ENCODE peak calls at places on chromosomes 5 and 9, in ten cellular contexts. One of them, this sample, is unnamed.

GRCh38 chr9:136305822-136306690 is 2.2 kb upstream of the CCDC187 start:
- DNase-seq in lung: no peak
- DNase-seq in endodermal cell: peak; percentile 45
- DNase-seq in PC-3: no peak
- DNase-seq in CD8-positive, alpha-beta memory T cell: no peak
- DNase-seq in mesendoderm: no peak
- DNase-seq in effector memory CD4-positive, alpha-beta T cell: no peak
- DNase-seq in stomach: no peak
- DNase-seq in fibroblast of lung: no peak
- DNase-seq in cardiac muscle cell: no peak
- DNase-seq in this sample: no peak

GRCh38 chr9:21754741-21755140 is 47.7 kb upstream of the MTAP start:
- DNase-seq in lung: no peak
- DNase-seq in endodermal cell: no peak
- DNase-seq in PC-3: peak; percentile 83
- DNase-seq in CD8-positive, alpha-beta memory T cell: no peak
- DNase-seq in mesendoderm: no peak
- DNase-seq in effector memory CD4-positive, alpha-beta T cell: no peak
- DNase-seq in stomach: no peak
- DNase-seq in fibroblast of lung: no peak
- DNase-seq in cardiac muscle cell: no peak
- DNase-seq in this sample: no peak

GRCh38 chr5:122183098-122183794 is 53.9 kb downstream of the ZNF474 start:
- DNase-seq in lung: peak; percentile 74
- DNase-seq in endodermal cell: peak; percentile 48
- DNase-seq in PC-3: peak; percentile 77
- DNase-seq in CD8-positive, alpha-beta memory T cell: no peak
- DNase-seq in mesendoderm: no peak
- DNase-seq in effector memory CD4-positive, alpha-beta T cell: no peak
- DNase-seq in stomach: peak; percentile 40
- DNase-seq in fibroblast of lung: peak; percentile 91
- DNase-seq in cardiac muscle cell: no peak
- DNase-seq in this sample: no peak

GRCh38 chr5:81717815-81718214 is 33.1 kb downstream of the SSBP2 start:
- DNase-seq in lung: no peak
- DNase-seq in endodermal cell: no peak
- DNase-seq in PC-3: peak; percentile 7
- DNase-seq in CD8-positive, alpha-beta memory T cell: no peak
- DNase-seq in mesendoderm: no peak
- DNase-seq in effector memory CD4-positive, alpha-beta T cell: no peak
- DNase-seq in stomach: no peak
- DNase-seq in fibroblast of lung: peak; percentile 73
- DNase-seq in cardiac muscle cell: no peak
- DNase-seq in this sample: no peak

GRCh38 chr9:128096614-128097013 is 28.6 kb downstream of the SLC25A25 start:
- DNase-seq in lung: no peak
- DNase-seq in endodermal cell: no peak
- DNase-seq in PC-3: no peak
- DNase-seq in CD8-positive, alpha-beta memory T cell: no peak
- DNase-seq in mesendoderm: peak; percentile 86
- DNase-seq in effector memory CD4-positive, alpha-beta T cell: no peak
- DNase-seq in stomach: no peak
- DNase-seq in fibroblast of lung: no peak
- DNase-seq in cardiac muscle cell: no peak
- DNase-seq in this sample: no peak

GRCh38 chr5:127867006-127867788 is 164.0 kb downstream of the CCDC192 start:
- DNase-seq in lung: no peak
- DNase-seq in endodermal cell: no peak
- DNase-seq in PC-3: no peak
- DNase-seq in CD8-positive, alpha-beta memory T cell: no peak
- DNase-seq in mesendoderm: no peak
- DNase-seq in effector memory CD4-positive, alpha-beta T cell: no peak
- DNase-seq in stomach: no peak
- DNase-seq in fibroblast of lung: no peak
- DNase-seq in cardiac muscle cell: no peak
- DNase-seq in this sample: peak; percentile 83

GRCh38 chr5:138953370-138954256 is 78.5 kb upstream of the LRRTM2 start:
- DNase-seq in lung: peak; percentile 83
- DNase-seq in endodermal cell: no peak
- DNase-seq in PC-3: no peak
- DNase-seq in CD8-positive, alpha-beta memory T cell: peak; percentile 22
- DNase-seq in mesendoderm: no peak
- DNase-seq in effector memory CD4-positive, alpha-beta T cell: no peak
- DNase-seq in stomach: peak; percentile 87
- DNase-seq in fibroblast of lung: peak; percentile 72
- DNase-seq in cardiac muscle cell: peak; percentile 62
- DNase-seq in this sample: peak; percentile 77

GRCh38 chr5:11527994-11528393 is 376.3 kb downstream of the CTNND2 start:
- DNase-seq in lung: no peak
- DNase-seq in endodermal cell: no peak
- DNase-seq in PC-3: no peak
- DNase-seq in CD8-positive, alpha-beta memory T cell: no peak
- DNase-seq in mesendoderm: no peak
- DNase-seq in effector memory CD4-positive, alpha-beta T cell: no peak
- DNase-seq in stomach: no peak
- DNase-seq in fibroblast of lung: no peak
- DNase-seq in cardiac muscle cell: no peak
- DNase-seq in this sample: no peak

GRCh38 chr9:136941231-136942111 is 3.1 kb downstream of the FBXW5 start:
- DNase-seq in lung: no peak
- DNase-seq in endodermal cell: no peak
- DNase-seq in PC-3: no peak
- DNase-seq in CD8-positive, alpha-beta memory T cell: no peak
- DNase-seq in mesendoderm: no peak
- DNase-seq in effector memory CD4-positive, alpha-beta T cell: no peak
- DNase-seq in stomach: no peak
- DNase-seq in fibroblast of lung: no peak
- DNase-seq in cardiac muscle cell: no peak
- DNase-seq in this sample: no peak

GRCh38 chr9:36486454-36486932 is 86.2 kb upstream of the MELK start:
- DNase-seq in lung: no peak
- DNase-seq in endodermal cell: no peak
- DNase-seq in PC-3: no peak
- DNase-seq in CD8-positive, alpha-beta memory T cell: no peak
- DNase-seq in mesendoderm: no peak
- DNase-seq in effector memory CD4-positive, alpha-beta T cell: no peak
- DNase-seq in stomach: no peak
- DNase-seq in fibroblast of lung: peak; percentile 28
- DNase-seq in cardiac muscle cell: peak; percentile 57
- DNase-seq in this sample: peak; percentile 26

GRCh38 chr5:161376034-161376433 is 170.5 kb downstream of the GABRB2 start:
- DNase-seq in lung: no peak
- DNase-seq in endodermal cell: no peak
- DNase-seq in PC-3: no peak
- DNase-seq in CD8-positive, alpha-beta memory T cell: no peak
- DNase-seq in mesendoderm: no peak
- DNase-seq in effector memory CD4-positive, alpha-beta T cell: no peak
- DNase-seq in stomach: no peak
- DNase-seq in fibroblast of lung: no peak
- DNase-seq in cardiac muscle cell: no peak
- DNase-seq in this sample: no peak

DNA sequence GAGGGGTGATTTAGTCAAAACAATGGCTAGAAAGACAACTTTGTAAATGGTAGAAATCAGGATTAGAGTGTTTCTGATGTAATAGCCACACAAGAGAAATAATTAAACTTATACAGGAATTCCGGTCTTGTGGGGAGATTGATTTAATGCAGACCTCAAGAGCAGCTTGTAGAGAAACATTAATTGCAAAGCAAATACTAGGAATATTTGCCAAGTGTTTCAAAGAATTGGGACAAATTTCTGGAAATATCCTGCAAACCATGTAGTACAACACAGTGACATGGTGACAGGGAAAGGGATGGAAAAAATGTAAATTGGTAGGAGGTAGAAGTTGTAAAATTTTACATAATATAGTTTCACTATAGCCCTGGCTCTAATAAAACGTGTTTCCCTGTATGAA is 28.9 kb downstream of the NLN start:
- DNase-seq in lung: no peak
- DNase-seq in endodermal cell: no peak
- DNase-seq in PC-3: no peak
- DNase-seq in CD8-positive, alpha-beta memory T cell: no peak
- DNase-seq in mesendoderm: no peak
- DNase-seq in effector memory CD4-positive, alpha-beta T cell: no peak
- DNase-seq in stomach: no peak
- DNase-seq in fibroblast of lung: no peak
- DNase-seq in cardiac muscle cell: no peak
- DNase-seq in this sample: no peak
- H3K27ac ChIP-seq in lung: no peak overlapping the region
- H3K27ac ChIP-seq in endodermal cell: no peak overlapping the region
- H3K27ac ChIP-seq in PC-3: no peak overlapping the region
- H3K27ac ChIP-seq in CD8-positive, alpha-beta memory T cell: no peak overlapping the region
- H3K27ac ChIP-seq in mesendoderm: no peak overlapping the region
- H3K27ac ChIP-seq in effector memory CD4-positive, alpha-beta T cell: no peak overlapping the region
- H3K27ac ChIP-seq in stomach: no peak overlapping the region
- H3K27ac ChIP-seq in fibroblast of lung: no peak overlapping the region
- H3K27ac ChIP-seq in cardiac muscle cell: no peak overlapping the region
- H3K27ac ChIP-seq in this sample: no peak overlapping the region

GRCh38 chr5:14364576-14365472 is 216.8 kb upstream of the OTULINL start:
- DNase-seq in lung: no peak
- DNase-seq in endodermal cell: peak; percentile 92
- DNase-seq in PC-3: peak; percentile 64
- DNase-seq in CD8-positive, alpha-beta memory T cell: no peak
- DNase-seq in mesendoderm: peak; percentile 75
- DNase-seq in effector memory CD4-positive, alpha-beta T cell: no peak
- DNase-seq in stomach: peak; percentile 54
- DNase-seq in fibroblast of lung: no peak
- DNase-seq in cardiac muscle cell: peak; percentile 53
- DNase-seq in this sample: peak; percentile 39
- H3K36me3 ChIP-seq in lung: peaks cover 52% of the 10 kb centered on the region
- H3K36me3 ChIP-seq in endodermal cell: peaks cover 69% of the 10 kb centered on the region
- H3K36me3 ChIP-seq in PC-3: peaks cover 85% of the 10 kb centered on the region
- H3K36me3 ChIP-seq in CD8-positive, alpha-beta memory T cell: no peaks in the 10 kb centered on the region
- H3K36me3 ChIP-seq in mesendoderm: peaks cover 20% of the 10 kb centered on the region
- H3K36me3 ChIP-seq in effector memory CD4-positive, alpha-beta T cell: no peaks in the 10 kb centered on the region
- H3K36me3 ChIP-seq in stomach: peaks cover 55% of the 10 kb centered on the region
- H3K36me3 ChIP-seq in fibroblast of lung: peaks cover 40% of the 10 kb centered on the region
- H3K36me3 ChIP-seq in cardiac muscle cell: peaks cover 55% of the 10 kb centered on the region
- H3K36me3 ChIP-seq in this sample: peaks cover 9% of the 10 kb centered on the region

DNA sequence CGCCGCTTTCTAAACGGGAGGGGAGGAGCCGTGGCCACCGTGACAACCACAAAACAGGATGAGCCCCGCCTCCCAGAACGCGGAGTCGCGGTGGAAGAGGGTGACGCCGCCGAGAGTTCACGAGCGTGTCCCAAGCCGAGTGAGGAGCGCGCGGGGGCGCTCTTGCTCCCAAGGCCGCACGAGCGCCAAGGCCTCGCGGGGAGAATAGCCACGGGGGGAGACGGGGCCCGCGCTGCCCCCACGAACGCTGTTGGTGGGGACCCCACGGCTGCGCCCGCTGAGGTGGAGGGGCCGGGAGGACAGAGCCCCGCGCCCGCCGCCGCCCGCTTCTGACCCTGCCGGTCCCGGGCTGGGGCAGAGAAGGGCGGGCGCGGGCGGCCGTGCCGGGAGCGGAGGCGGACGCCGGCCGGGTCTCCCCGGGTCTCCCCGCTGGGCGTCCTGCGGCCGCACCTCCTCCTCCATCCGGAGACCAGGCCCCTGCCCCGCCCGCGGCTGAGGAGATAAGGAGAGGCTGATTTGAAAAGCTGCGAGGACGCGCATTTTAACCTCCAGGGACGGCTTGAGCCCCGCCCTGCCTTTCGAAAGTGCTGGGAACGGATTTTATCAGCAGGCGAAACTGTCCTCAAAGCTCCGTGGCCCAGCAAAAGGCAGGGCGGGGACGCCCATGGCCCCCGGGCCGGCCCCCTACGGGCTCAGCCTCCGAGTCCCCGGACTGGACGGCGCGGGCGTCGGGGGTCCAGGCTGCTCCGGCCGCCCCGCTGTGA is 3.8 kb upstream of the NKD2 start:
- DNase-seq in lung: peak; percentile 57
- DNase-seq in endodermal cell: peak; percentile 88
- DNase-seq in PC-3: peak; percentile 55
- DNase-seq in CD8-positive, alpha-beta memory T cell: peak; percentile 47
- DNase-seq in mesendoderm: peak; percentile 84
- DNase-seq in effector memory CD4-positive, alpha-beta T cell: no peak
- DNase-seq in stomach: peak; percentile 66
- DNase-seq in fibroblast of lung: peak; percentile 17
- DNase-seq in cardiac muscle cell: peak; percentile 75
- DNase-seq in this sample: peak; percentile 71
- H3K27ac ChIP-seq in lung: peak overlapping the region; percentile 61
- H3K27ac ChIP-seq in endodermal cell: peak overlapping the region; percentile 24
- H3K27ac ChIP-seq in PC-3: no peak overlapping the region
- H3K27ac ChIP-seq in CD8-positive, alpha-beta memory T cell: no peak overlapping the region
- H3K27ac ChIP-seq in mesendoderm: no peak overlapping the region
- H3K27ac ChIP-seq in effector memory CD4-positive, alpha-beta T cell: no peak overlapping the region
- H3K27ac ChIP-seq in stomach: peak overlapping the region; percentile 79
- H3K27ac ChIP-seq in fibroblast of lung: no peak overlapping the region
- H3K27ac ChIP-seq in cardiac muscle cell: no peak overlapping the region
- H3K27ac ChIP-seq in this sample: peak overlapping the region; percentile 33

GRCh38 chr5:7877851-7878250 is 8.9 kb downstream of the MTRR start:
- DNase-seq in lung: no peak
- DNase-seq in endodermal cell: no peak
- DNase-seq in PC-3: no peak
- DNase-seq in CD8-positive, alpha-beta memory T cell: no peak
- DNase-seq in mesendoderm: no peak
- DNase-seq in effector memory CD4-positive, alpha-beta T cell: no peak
- DNase-seq in stomach: no peak
- DNase-seq in fibroblast of lung: peak; percentile 65
- DNase-seq in cardiac muscle cell: no peak
- DNase-seq in this sample: no peak

GRCh38 chr5:7882926-7883325 is 14.0 kb downstream of the MTRR start:
- DNase-seq in lung: no peak
- DNase-seq in endodermal cell: no peak
- DNase-seq in PC-3: no peak
- DNase-seq in CD8-positive, alpha-beta memory T cell: no peak
- DNase-seq in mesendoderm: no peak
- DNase-seq in effector memory CD4-positive, alpha-beta T cell: no peak
- DNase-seq in stomach: no peak
- DNase-seq in fibroblast of lung: no peak
- DNase-seq in cardiac muscle cell: no peak
- DNase-seq in this sample: no peak

GRCh38 chr5:7881816-7882215 is 12.9 kb downstream of the MTRR start:
- DNase-seq in lung: no peak
- DNase-seq in endodermal cell: no peak
- DNase-seq in PC-3: no peak
- DNase-seq in CD8-positive, alpha-beta memory T cell: no peak
- DNase-seq in mesendoderm: no peak
- DNase-seq in effector memory CD4-positive, alpha-beta T cell: no peak
- DNase-seq in stomach: no peak
- DNase-seq in fibroblast of lung: no peak
- DNase-seq in cardiac muscle cell: no peak
- DNase-seq in this sample: no peak

GRCh38 chr5:7878381-7878873 is 9.5 kb downstream of the MTRR start:
- DNase-seq in lung: no peak
- DNase-seq in endodermal cell: no peak
- DNase-seq in PC-3: peak; percentile 93
- DNase-seq in CD8-positive, alpha-beta memory T cell: no peak
- DNase-seq in mesendoderm: no peak
- DNase-seq in effector memory CD4-positive, alpha-beta T cell: no peak
- DNase-seq in stomach: no peak
- DNase-seq in fibroblast of lung: peak; percentile 79
- DNase-seq in cardiac muscle cell: no peak
- DNase-seq in this sample: no peak

DNA sequence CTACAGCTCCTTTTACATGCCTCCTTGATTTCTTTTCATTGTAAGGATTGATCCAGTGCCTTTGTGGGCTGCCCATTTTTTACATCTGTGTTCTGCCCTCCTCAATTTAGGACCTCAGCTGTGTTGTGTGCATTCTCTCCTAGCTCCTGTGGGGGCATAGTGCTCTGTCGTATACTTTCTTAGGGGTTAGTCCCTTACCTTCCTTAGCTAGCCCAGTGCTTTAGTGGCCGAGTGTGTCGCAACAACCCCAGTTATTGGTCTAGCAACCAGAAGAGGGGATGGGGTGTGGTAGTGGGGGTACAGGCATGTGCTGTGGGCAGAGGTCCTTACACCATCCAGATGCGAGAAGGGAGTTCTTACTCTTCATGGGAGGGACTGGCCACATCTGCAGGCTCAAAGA is 12.1 kb downstream of the MTRR start:
- DNase-seq in lung: no peak
- DNase-seq in endodermal cell: no peak
- DNase-seq in PC-3: no peak
- DNase-seq in CD8-positive, alpha-beta memory T cell: no peak
- DNase-seq in mesendoderm: peak; percentile 32
- DNase-seq in effector memory CD4-positive, alpha-beta T cell: no peak
- DNase-seq in stomach: no peak
- DNase-seq in fibroblast of lung: no peak
- DNase-seq in cardiac muscle cell: no peak
- DNase-seq in this sample: no peak
- H3K36me3 ChIP-seq in lung: peaks cover 25% of the 10 kb centered on the region
- H3K36me3 ChIP-seq in endodermal cell: peaks cover 96% of the 10 kb centered on the region
- H3K36me3 ChIP-seq in PC-3: peaks cover 83% of the 10 kb centered on the region
- H3K36me3 ChIP-seq in CD8-positive, alpha-beta memory T cell: peaks cover 65% of the 10 kb centered on the region
- H3K36me3 ChIP-seq in mesendoderm: peaks cover 8% of the 10 kb centered on the region
- H3K36me3 ChIP-seq in effector memory CD4-positive, alpha-beta T cell: peaks cover 72% of the 10 kb centered on the region
- H3K36me3 ChIP-seq in stomach: peaks cover 33% of the 10 kb centered on the region
- H3K36me3 ChIP-seq in fibroblast of lung: peaks cover 6% of the 10 kb centered on the region
- H3K36me3 ChIP-seq in cardiac muscle cell: peaks cover 36% of the 10 kb centered on the region
- H3K36me3 ChIP-seq in this sample: peaks cover 14% of the 10 kb centered on the region